ENCODE peak calls at places on chromosomes 13 and 19, in nine cellular contexts. H is CD8-positive, alpha-beta T cell; Q is HepG2; N is PC-3; E is ascending aorta; B is neural progenitor cell; A is transverse colon; O is dorsolateral prefrontal cortex; S is kidney epithelial cell. W is an unnamed sample.

GRCh38 chr19:29871143-29871542 is 59.4 kb downstream of the CCNE1 start:
- DNase-seq in H (no peak), Q (no peak), N (no peak), E (no peak), B (no peak), A (no peak), O (no peak), S (no peak), W (peak; percentile 91)

GRCh38 chr19:47112664-47113445 is 721 bp downstream of the ZC3H4 start:
- DNase-seq in H (peak; percentile 99), Q (peak; percentile 96), N (peak; percentile 97), E (peak; percentile 99), B (peak; percentile 99), A (peak; percentile 99), O (peak; percentile 98), S (peak; percentile 92), W (peak; percentile 100)

GRCh38 chr13:76000131-76000530 is 364.0 kb downstream of the LMO7 start:
- DNase-seq in H (no peak), Q (no peak), N (no peak), E (no peak), B (no peak), A (no peak), O (no peak), S (no peak), W (no peak)

GRCh38 chr13:30696278-30697176 is 38.8 kb upstream of the ALOX5AP start:
- DNase-seq in H (no peak), Q (no peak), N (no peak), E (peak; percentile 73), B (no peak), A (peak; percentile 25), O (no peak), S (no peak), W (no peak)

GRCh38 chr13:101941095-101941777 is 460.6 kb downstream of the FGF14 start:
- DNase-seq in H (no peak), Q (no peak), N (peak; percentile 19), E (no peak), B (no peak), A (no peak), O (no peak), S (no peak), W (peak; percentile 5)

GRCh38 chr19:19595171-19595701 is 23.3 kb downstream of the PBX4 start:
- DNase-seq in H (no peak), Q (no peak), N (peak; percentile 89), E (no peak), B (no peak), A (no peak), O (no peak), S (no peak), W (no peak)

GRCh38 chr19:37980419-37980975 is 73.5 kb downstream of the SIPA1L3 start:
- DNase-seq in H (no peak), Q (no peak), N (no peak), E (no peak), B (no peak), A (no peak), O (no peak), S (peak; percentile 86), W (no peak)

GRCh38 chr13:108597943-108598342 is 31.5 kb upstream of the MYO16 start:
- DNase-seq in H (no peak), Q (peak; percentile 8), N (peak; percentile 43), E (no peak), B (no peak), A (no peak), O (no peak), S (no peak), W (no peak)

GRCh38 chr13:67230774-67231480 is 791 bp upstream of the PCDH9 start:
- DNase-seq in H (peak; percentile 20), Q (peak; percentile 9), N (peak; percentile 35), E (peak; percentile 71), B (peak; percentile 81), A (peak; percentile 39), O (peak; percentile 65), S (no peak), W (peak; percentile 53)

GRCh38 chr19:41848666-41849065 is 3.8 kb downstream of the DMRTC2 start:
- DNase-seq in H (no peak), Q (no peak), N (no peak), E (no peak), B (no peak), A (no peak), O (no peak), S (no peak), W (no peak)

GRCh38 chr13:27662738-27663470 is 41.2 kb downstream of the POLR1D start:
- DNase-seq in H (no peak), Q (peak; percentile 25), N (no peak), E (no peak), B (no peak), A (no peak), O (no peak), S (no peak), W (no peak)

GRCh38 chr19:48481846-48482639 is 12.9 kb downstream of the CYTH2 start:
- DNase-seq in H (no peak), Q (no peak), N (no peak), E (no peak), B (no peak), A (no peak), O (no peak), S (no peak), W (no peak)

GRCh38 chr13:33172400-33172799 is 113.2 kb downstream of the STARD13 start:
- DNase-seq in H (no peak), Q (no peak), N (no peak), E (no peak), B (no peak), A (no peak), O (no peak), S (no peak), W (no peak)

GRCh38 chr13:113876341-113877148 is 12.7 kb upstream of the GAS6 start:
- DNase-seq in H (no peak), Q (no peak), N (no peak), E (no peak), B (no peak), A (no peak), O (no peak), S (no peak), W (no peak)

GRCh38 chr13:21435710-21436151 is 23.4 kb downstream of the ZDHHC20 start:
- DNase-seq in H (peak; percentile 58), Q (peak; percentile 71), N (peak; percentile 62), E (no peak), B (no peak), A (peak; percentile 63), O (no peak), S (peak; percentile 75), W (no peak)

DNA sequence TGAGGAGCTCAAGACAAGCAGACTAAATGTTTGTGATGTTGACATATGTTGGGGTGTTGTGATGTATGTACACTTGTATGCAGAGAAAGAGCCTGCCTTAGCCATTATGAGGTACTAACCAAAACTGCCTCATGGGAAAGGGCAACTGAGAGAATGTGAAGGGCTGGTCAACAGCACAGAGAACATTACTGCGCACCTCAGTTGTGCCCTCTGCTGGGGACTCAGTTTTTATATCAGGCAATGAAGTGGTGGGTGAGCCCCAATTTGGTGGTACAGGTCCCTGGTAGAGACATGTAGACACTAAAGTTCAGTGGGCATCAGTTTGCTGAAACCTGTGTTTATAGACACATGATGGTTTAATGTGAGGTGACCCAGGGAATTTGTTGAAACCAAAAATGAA is 286.9 kb downstream of the DCT start:
- DNase-seq in H (no peak), Q (peak; percentile 30), N (peak; percentile 53), E (no peak), B (peak; percentile 67), A (peak; percentile 15), O (no peak), S (no peak), W (peak; percentile 40)
- TF ChIP-seq CTCF in H (no peak), Q (peak; percentile 64), N (peak; percentile 69), E (peak; percentile 15), B (peak; percentile 76), A (peak; percentile 44), O (peak; percentile 49), S (peak; percentile 46), W (peak; percentile 42)

DNA sequence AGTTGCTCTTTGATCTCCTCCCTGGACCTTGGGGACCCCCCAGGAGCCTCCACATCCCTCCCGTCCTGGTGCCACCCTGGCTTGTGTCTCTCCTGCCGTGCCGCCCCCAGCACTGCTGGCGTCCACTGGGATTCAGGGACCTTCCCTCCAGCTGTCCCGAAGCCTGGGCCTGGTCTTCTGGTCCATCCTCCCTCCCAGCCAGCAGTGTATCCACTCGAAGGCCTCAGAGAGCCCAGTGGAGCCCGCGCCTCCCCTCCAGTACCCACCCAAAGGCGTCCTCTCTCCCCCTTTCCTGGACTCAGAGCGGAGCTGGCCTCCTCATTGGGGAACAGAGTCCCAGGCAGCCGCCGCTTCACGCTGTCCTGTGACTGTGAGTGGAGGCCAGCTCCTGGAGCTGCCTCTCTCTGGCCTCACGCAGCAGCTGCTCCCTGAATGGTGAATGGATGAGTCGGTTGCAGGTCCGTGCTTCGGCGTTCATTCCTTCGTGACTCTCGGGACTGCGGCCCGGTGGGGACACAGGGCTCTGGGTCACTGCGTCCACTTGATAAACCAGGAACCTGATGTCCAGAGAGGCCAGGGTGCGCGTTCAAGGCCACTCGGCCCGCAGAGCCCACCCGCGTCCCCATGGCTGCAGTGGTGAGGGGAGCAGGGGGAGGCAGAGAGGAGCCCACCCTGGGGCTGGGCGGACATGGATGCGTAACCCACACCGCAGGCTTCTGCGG is 12.0 kb downstream of the ONECUT3 start:
- DNase-seq in H (no peak), Q (no peak), N (no peak), E (no peak), B (no peak), A (no peak), O (no peak), S (no peak), W (no peak)
- H3K27me3 ChIP-seq in H (peaks cover 17% of the 10 kb centered on the region), Q (peaks cover 74% of the 10 kb centered on the region), N (no peaks in the 10 kb centered on the region), E (peaks cover 31% of the 10 kb centered on the region), B (peaks cover 100% of the 10 kb centered on the region), A (peaks cover 100% of the 10 kb centered on the region), O (peaks cover 96% of the 10 kb centered on the region), S (peaks cover 93% of the 10 kb centered on the region), W (no peaks in the 10 kb centered on the region)

DNA sequence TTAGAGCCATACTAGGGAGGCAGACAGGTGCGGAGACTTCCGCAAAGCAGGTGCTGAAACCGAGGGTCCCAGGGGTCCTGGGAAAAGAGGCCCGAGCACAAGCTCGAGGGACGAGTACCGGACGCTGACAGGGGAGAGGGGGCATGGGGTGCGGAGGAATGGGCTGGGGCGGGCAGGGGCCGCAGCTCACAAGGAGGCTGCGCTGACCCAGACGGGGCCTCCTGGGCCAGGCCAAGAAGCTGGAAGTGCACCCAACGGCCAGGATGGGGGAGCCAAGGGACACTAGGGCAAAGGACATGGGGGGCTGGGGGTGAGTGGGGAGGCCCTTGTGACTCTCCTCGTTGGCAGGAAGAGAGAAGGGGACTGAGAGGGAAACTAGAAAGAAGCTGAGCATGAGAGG is 1.8 kb downstream of the POLR2E start:
- DNase-seq in H (no peak), Q (no peak), N (no peak), E (no peak), B (no peak), A (no peak), O (no peak), S (no peak), W (no peak)
- H3K4me3 ChIP-seq in H (no peak overlapping the region), Q (peak overlapping the region; percentile 99), N (peak overlapping the region; percentile 93), E (peak overlapping the region; percentile 96), B (no peak overlapping the region), A (no peak overlapping the region), O (no peak overlapping the region), S (no peak overlapping the region), W (no peak overlapping the region)

DNA sequence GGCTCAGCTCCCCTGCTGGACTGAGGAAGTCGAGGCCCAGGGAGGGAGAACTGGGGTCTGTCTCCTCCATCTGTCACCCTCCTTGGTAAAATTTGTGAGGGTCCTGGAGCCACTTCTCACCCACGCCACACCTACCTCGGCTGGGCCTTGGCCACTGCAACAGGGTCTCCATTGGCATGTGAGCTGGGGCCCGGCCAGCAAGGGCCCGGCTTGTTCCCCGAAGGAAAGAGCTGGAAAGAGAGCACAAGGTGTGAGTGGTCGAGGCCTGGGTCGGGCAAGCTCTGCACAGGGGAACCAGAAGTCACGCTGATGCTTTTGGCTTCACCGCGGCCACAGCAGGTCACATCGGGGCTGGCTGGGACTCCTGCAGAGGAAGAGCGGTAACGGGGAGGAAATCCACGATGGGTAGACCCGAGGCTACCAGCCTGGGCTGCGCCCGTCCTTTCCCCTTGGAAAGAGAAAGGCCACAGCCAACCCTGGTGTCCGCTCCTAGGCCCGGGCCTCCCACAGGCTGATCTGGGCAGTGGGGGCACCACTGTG is 9.0 kb downstream of the NANOS3 start:
- DNase-seq in H (no peak), Q (no peak), N (no peak), E (no peak), B (no peak), A (no peak), O (no peak), S (no peak), W (no peak)
- TF ChIP-seq CTCF in H (no peak), Q (no peak), N (no peak), E (no peak), B (no peak), A (no peak), O (no peak), S (no peak), W (no peak)

W was measured in Caco-2.